ENCODE peak calls at places on chromosomes 11 and 22, in ten cellular contexts. V, L, H, Y, E, F, I, U, B and Q are unnamed samples.

GRCh38 chr11:102712140-102712539 is 6.6 kb upstream of the MMP27 start:
- DNase-seq in V (no peak), L (no peak), H (no peak), Y (no peak), E (no peak), F (no peak), I (no peak), U (no peak), B (no peak), Q (no peak)

GRCh38 chr11:87304350-87304749 is 266.6 kb downstream of the TMEM135 start:
- DNase-seq in V (no peak), L (no peak), H (no peak), Y (no peak), E (no peak), F (no peak), I (no peak), U (no peak), B (no peak), Q (no peak)

GRCh38 chr11:827146-827860 is 416 bp upstream of the CRACR2B start:
- DNase-seq in V (no peak), L (no peak), H (no peak), Y (peak), E (peak), F (no peak), I (peak), U (peak), B (no peak), Q (no peak)

GRCh38 chr11:119282495-119282894 is 34.4 kb downstream of the MCAM start:
- DNase-seq in V (no peak), L (no peak), H (no peak), Y (peak), E (no peak), F (no peak), I (no peak), U (no peak), B (no peak), Q (no peak)

GRCh38 chr11:60772666-60773065 is 12.5 kb upstream of the MS4A10 start:
- DNase-seq in V (no peak), L (no peak), H (no peak), Y (no peak), E (no peak), F (no peak), I (no peak), U (no peak), B (no peak), Q (no peak)

GRCh38 chr11:27242591-27242990 is 120.4 kb downstream of the CCDC34 start:
- DNase-seq in V (no peak), L (no peak), H (no peak), Y (no peak), E (no peak), F (no peak), I (no peak), U (no peak), B (no peak), Q (no peak)

GRCh38 chr11:113806403-113806802 is 26.8 kb downstream of the CLDN25 start:
- DNase-seq in V (no peak), L (peak), H (no peak), Y (peak), E (no peak), F (no peak), I (no peak), U (peak), B (peak), Q (no peak)

GRCh38 chr22:30023099-30023498 is 57.2 kb upstream of the HORMAD2 start:
- DNase-seq in V (no peak), L (no peak), H (no peak), Y (no peak), E (no peak), F (no peak), I (no peak), U (no peak), B (no peak), Q (no peak)

GRCh38 chr22:40326905-40327735 is 19.2 kb upstream of the ADSL start:
- DNase-seq in V (no peak), L (no peak), H (no peak), Y (no peak), E (no peak), F (no peak), I (no peak), U (no peak), B (no peak), Q (no peak)

GRCh38 chr22:47654922-47655451 is 892.5 kb downstream of the TBC1D22A start:
- DNase-seq in V (no peak), L (no peak), H (no peak), Y (no peak), E (no peak), F (no peak), I (no peak), U (no peak), B (no peak), Q (no peak)

GRCh38 chr11:606245-606644 is 9.5 kb downstream of the IRF7 start:
- DNase-seq in V (peak), L (no peak), H (no peak), Y (no peak), E (no peak), F (no peak), I (peak), U (no peak), B (no peak), Q (no peak)

GRCh38 chr11:75051043-75051442 is 45.6 kb downstream of the OR2AT4 start:
- DNase-seq in V (no peak), L (no peak), H (no peak), Y (peak), E (no peak), F (no peak), I (no peak), U (no peak), B (no peak), Q (no peak)

GRCh38 chr22:45334068-45334467 is 24.3 kb downstream of the FAM118A start:
- DNase-seq in V (no peak), L (no peak), H (no peak), Y (no peak), E (no peak), F (no peak), I (no peak), U (no peak), B (no peak), Q (no peak)

GRCh38 chr11:72629266-72629665 is 45.0 kb downstream of the PDE2A start:
- DNase-seq in V (peak), L (no peak), H (no peak), Y (no peak), E (peak), F (no peak), I (no peak), U (no peak), B (no peak), Q (no peak)

GRCh38 chr11:6326303-6326702 is 6.0 kb upstream of the CAVIN3 start:
- DNase-seq in V (no peak), L (no peak), H (no peak), Y (no peak), E (no peak), F (no peak), I (no peak), U (no peak), B (no peak), Q (no peak)

GRCh38 chr11:6328321-6328720 is 8.0 kb upstream of the CAVIN3 start:
- DNase-seq in V (no peak), L (no peak), H (no peak), Y (no peak), E (no peak), F (no peak), I (no peak), U (no peak), B (no peak), Q (no peak)

GRCh38 chr11:6327806-6328205 is 7.5 kb upstream of the CAVIN3 start:
- DNase-seq in V (no peak), L (no peak), H (no peak), Y (no peak), E (no peak), F (no peak), I (no peak), U (no peak), B (no peak), Q (no peak)

GRCh38 chr11:6323291-6323905 is 3.1 kb upstream of the CAVIN3 start:
- DNase-seq in V (no peak), L (no peak), H (no peak), Y (no peak), E (no peak), F (no peak), I (peak), U (no peak), B (no peak), Q (no peak)

DNA sequence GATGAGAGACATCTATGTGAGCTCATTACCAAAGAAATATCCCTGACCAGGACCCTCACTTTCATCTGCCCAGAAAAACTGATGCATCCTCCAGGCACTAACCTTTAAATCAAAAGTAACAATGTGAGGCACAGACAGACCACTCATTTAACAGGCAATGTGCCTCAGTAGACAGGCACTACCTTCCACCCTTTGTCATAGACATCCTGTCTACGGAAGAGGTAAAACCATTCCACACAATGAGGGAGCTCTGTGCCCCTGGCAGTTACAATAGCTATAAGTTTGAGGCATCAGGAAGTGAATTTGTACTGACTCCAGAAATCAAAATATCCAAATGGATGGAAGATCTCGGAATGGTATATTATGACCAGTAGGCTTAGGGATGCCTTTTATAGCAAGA is 6.7 kb upstream of the CAVIN3 start:
- DNase-seq in V (no peak), L (no peak), H (no peak), Y (no peak), E (no peak), F (no peak), I (no peak), U (no peak), B (no peak), Q (no peak)
- TF ChIP-seq POLR2A in V (no peak), L (no peak), H (no peak), Y (no peak), E (no peak), F (no peak), I (no peak), U (no peak), B (no peak), Q (no peak)

GRCh38 chr11:112073941-112074811 is at the start of the genes NKAPD1 and PIH1D2:
- DNase-seq in V (peak), L (peak), H (peak), Y (peak), E (peak), F (peak), I (peak), U (peak), B (peak), Q (peak)
- TF ChIP-seq POLR2A in V (peak), L (peak), H (no peak), Y (peak), E (no peak), F (peak), I (peak), U (peak), B (peak), Q (peak)

GRCh38 chr11:67996051-67996450 is 7.8 kb downstream of the UNC93B1 start:
- DNase-seq in V (no peak), L (no peak), H (no peak), Y (no peak), E (peak), F (no peak), I (no peak), U (no peak), B (no peak), Q (no peak)
- TF ChIP-seq POLR2A in V (no peak), L (no peak), H (no peak), Y (no peak), E (no peak), F (no peak), I (no peak), U (no peak), B (no peak), Q (no peak)

GRCh38 chr11:33615751-33616150 is 84.9 kb downstream of the C11orf91 start:
- DNase-seq in V (no peak), L (no peak), H (no peak), Y (no peak), E (no peak), F (no peak), I (no peak), U (no peak), B (no peak), Q (no peak)

GRCh38 chr11:33618363-33618735 is 82.3 kb downstream of the C11orf91 start:
- DNase-seq in V (no peak), L (no peak), H (no peak), Y (no peak), E (no peak), F (no peak), I (no peak), U (no peak), B (no peak), Q (no peak)

GRCh38 chr11:33617672-33618362 is 82.8 kb downstream of the C11orf91 start:
- DNase-seq in V (no peak), L (no peak), H (no peak), Y (no peak), E (no peak), F (no peak), I (no peak), U (no peak), B (no peak), Q (no peak)

GRCh38 chr11:33618956-33619355 is 81.7 kb downstream of the C11orf91 start:
- DNase-seq in V (no peak), L (no peak), H (no peak), Y (no peak), E (no peak), F (no peak), I (no peak), U (no peak), B (no peak), Q (no peak)

DNA sequence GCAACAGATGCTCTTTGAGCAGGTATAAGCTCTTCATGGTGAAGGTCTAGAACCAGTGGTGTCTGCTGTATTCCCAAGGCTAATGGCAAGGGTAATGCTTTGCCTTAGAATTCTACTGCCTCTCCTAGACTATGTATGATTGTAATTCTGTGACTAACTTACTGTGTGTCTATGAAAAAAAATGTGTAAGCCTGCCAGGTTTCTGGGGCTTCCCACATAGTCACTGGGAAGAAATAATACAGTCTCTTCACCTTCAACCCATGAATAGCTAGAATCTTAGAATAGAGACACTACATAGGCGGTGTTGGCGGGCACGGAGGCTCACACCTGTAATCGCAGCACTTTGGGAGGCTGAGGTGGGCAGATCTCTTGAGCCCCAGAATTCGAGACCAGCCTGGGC is 84.1 kb downstream of the C11orf91 start:
- DNase-seq in V (no peak), L (no peak), H (no peak), Y (no peak), E (no peak), F (no peak), I (no peak), U (no peak), B (no peak), Q (no peak)
- TF ChIP-seq POLR2A in V (no peak), L (no peak), H (no peak), Y (no peak), E (no peak), F (no peak), I (no peak), U (no peak), B (no peak), Q (no peak)

DNA sequence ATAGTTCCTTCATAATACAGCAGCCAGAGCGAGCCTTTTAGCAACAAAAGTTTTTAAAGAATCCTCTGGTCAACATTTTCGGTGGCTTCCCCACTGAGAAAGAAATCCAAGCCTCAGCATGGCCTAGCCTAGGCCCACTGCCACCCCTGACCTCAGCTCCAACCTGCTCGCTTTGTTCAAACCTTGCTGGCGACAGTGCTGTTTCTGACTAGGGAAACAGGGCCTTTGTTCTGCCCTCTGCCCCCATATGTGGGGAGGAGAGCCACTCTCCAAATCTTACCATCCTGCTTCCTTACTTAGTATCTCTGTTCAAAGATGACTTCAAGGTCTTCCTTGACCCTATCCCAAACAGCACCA is 95.8 kb downstream of the CCDC83 start:
- DNase-seq in V (no peak), L (no peak), H (no peak), Y (no peak), E (no peak), F (no peak), I (no peak), U (no peak), B (no peak), Q (no peak)
- TF ChIP-seq POLR2A in V (no peak), L (no peak), H (no peak), Y (no peak), E (no peak), F (peak), I (no peak), U (no peak), B (no peak), Q (no peak)

DNA sequence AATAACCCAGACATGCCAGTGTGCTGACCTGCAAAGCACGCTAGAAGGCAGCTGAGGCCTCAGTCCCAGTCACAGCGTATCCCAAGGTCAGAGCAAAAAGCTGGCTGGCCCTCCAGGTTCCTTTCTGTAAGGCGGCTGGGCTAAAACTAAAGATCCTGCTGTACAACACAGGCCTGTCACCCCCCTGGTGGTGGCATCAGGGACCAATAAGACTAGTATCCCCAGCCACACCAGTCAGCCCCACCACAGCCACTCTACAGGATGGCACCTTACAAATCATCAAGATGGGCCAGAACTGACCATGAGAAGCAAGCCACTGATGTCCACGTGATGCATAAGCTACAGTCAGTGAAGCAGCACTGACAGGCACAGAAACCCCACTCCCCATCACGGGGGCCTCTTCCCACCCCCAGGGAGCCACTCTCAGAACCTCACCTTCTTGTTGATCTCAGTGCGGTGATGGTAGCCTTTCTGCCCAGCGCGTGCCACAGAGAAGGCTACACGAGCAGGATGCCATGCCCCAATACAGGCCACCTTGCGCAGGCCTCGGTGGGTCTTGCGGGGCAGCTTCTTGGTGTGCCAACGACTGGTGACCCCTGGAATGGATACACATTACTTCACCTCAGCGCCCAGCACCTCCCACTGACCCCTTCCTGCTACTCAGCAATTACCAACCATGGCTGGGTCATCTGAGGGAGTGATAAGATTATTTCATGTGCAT is 5.0 kb downstream of the RPL3 start:
- DNase-seq in V (no peak), L (no peak), H (no peak), Y (no peak), E (no peak), F (no peak), I (peak), U (no peak), B (no peak), Q (no peak)
- TF ChIP-seq POLR2A in V (no peak), L (no peak), H (peak), Y (no peak), E (no peak), F (peak), I (no peak), U (peak), B (no peak), Q (peak)

GRCh38 chr11:64888761-64889511 is 10.5 kb upstream of the EHD1 start:
- DNase-seq in V (no peak), L (peak), H (no peak), Y (no peak), E (peak), F (no peak), I (peak), U (peak), B (no peak), Q (no peak)
- TF ChIP-seq POLR2A in V (no peak), L (peak), H (no peak), Y (no peak), E (peak), F (no peak), I (peak), U (no peak), B (no peak), Q (no peak)

DNA sequence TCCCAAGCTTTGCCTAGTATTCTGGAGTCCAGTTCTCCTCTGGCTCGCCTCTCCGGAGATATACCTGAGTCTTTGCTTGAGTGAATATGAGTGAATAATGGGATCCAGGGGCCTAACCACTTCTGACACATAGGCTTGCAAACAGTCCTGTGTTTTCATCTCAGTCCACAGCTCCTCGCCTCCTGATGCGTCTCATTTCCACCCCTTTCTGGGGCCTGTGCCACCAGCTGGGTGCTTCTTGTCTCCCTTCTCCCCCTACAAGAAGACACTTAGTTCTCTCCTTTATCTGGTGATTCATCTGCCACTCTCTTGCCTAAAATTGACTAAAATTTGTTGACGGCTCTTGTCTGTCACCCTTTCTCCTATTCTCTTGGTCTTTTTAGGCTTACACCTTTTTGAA is 44.6 kb downstream of the SFI1 start:
- DNase-seq in V (no peak), L (no peak), H (no peak), Y (no peak), E (no peak), F (no peak), I (no peak), U (no peak), B (no peak), Q (no peak)
- TF ChIP-seq POLR2A in V (no peak), L (no peak), H (no peak), Y (no peak), E (no peak), F (no peak), I (no peak), U (no peak), B (no peak), Q (no peak)